ENCODE peak calls at places on chromosomes 7 and 10, in six cellular contexts. B, K, S, P, X and U are unnamed samples.

GRCh38 chr7:7889791-7890568 is 78.6 kb upstream of the GLCCI1 start:
- DNase-seq in B (no peak), K (no peak), S (no peak), P (no peak), X (no peak), U (peak; percentile 9)

GRCh38 chr7:121547341-121548092 is 151.4 kb upstream of the FAM3C start:
- DNase-seq in B (no peak), K (peak; percentile 18), S (peak; percentile 75), P (peak; percentile 86), X (peak; percentile 85), U (peak; percentile 53)

GRCh38 chr10:53161231-53161630 is 388.6 kb upstream of the MBL2 start:
- DNase-seq in B (no peak), K (no peak), S (no peak), P (no peak), X (no peak), U (no peak)

GRCh38 chr10:14588084-14588937 is 186.4 kb downstream of the FAM107B start:
- DNase-seq in B (no peak), K (peak; percentile 35), S (no peak), P (peak; percentile 96), X (peak; percentile 69), U (no peak)

GRCh38 chr7:64610997-64611396 is 48.1 kb upstream of the ZNF680 start:
- DNase-seq in B (no peak), K (no peak), S (no peak), P (no peak), X (no peak), U (no peak)

GRCh38 chr7:67771840-67772605 is 775.4 kb downstream of the TYW1 start:
- DNase-seq in B (no peak), K (no peak), S (no peak), P (no peak), X (peak; percentile 70), U (no peak)

GRCh38 chr10:66322261-66322660 is 603.6 kb upstream of the LRRTM3 start:
- DNase-seq in B (no peak), K (no peak), S (peak; percentile 35), P (no peak), X (no peak), U (no peak)

GRCh38 chr10:80132299-80133139 is at the start of gene PLAC9:
- DNase-seq in B (no peak), K (no peak), S (peak; percentile 60), P (peak; percentile 32), X (no peak), U (no peak)

GRCh38 chr10:102135956-102136526 is 3.2 kb downstream of the PPRC1 start:
- DNase-seq in B (no peak), K (no peak), S (no peak), P (no peak), X (no peak), U (no peak)

GRCh38 chr10:49521062-49521461 is 17.9 kb downstream of the ERCC6 start:
- DNase-seq in B (no peak), K (no peak), S (no peak), P (no peak), X (no peak), U (no peak)

GRCh38 chr7:20793686-20794394 is 7.2 kb upstream of the SP8 start:
- DNase-seq in B (no peak), K (no peak), S (peak; percentile 74), P (no peak), X (no peak), U (no peak)

GRCh38 chr10:7365029-7365750 is 45.6 kb downstream of the SFMBT2 start:
- DNase-seq in B (no peak), K (no peak), S (no peak), P (no peak), X (no peak), U (no peak)

GRCh38 chr10:17229016-17229716 is 1.1 kb downstream of the VIM start:
- DNase-seq in B (peak; percentile 77), K (peak; percentile 59), S (peak; percentile 89), P (peak; percentile 92), X (peak; percentile 59), U (peak; percentile 61)

GRCh38 chr10:130021373-130021950 is 57.4 kb upstream of the EBF3 start:
- DNase-seq in B (no peak), K (peak; percentile 37), S (no peak), P (peak; percentile 49), X (no peak), U (no peak)

GRCh38 chr7:19177269-19177668 is 32.0 kb upstream of the FERD3L start:
- DNase-seq in B (no peak), K (no peak), S (no peak), P (no peak), X (no peak), U (no peak)

GRCh38 chr7:129053938-129054437 is 923 bp downstream of the TNPO3 start:
- DNase-seq in B (no peak), K (peak; percentile 14), S (no peak), P (peak; percentile 45), X (no peak), U (no peak)

GRCh38 chr10:6995846-6996245 is 415.0 kb downstream of the SFMBT2 start:
- DNase-seq in B (no peak), K (no peak), S (no peak), P (no peak), X (no peak), U (no peak)

GRCh38 chr10:89296227-89296648 is 5.6 kb upstream of the IFIT2 start:
- DNase-seq in B (no peak), K (no peak), S (no peak), P (peak; percentile 75), X (peak; percentile 50), U (no peak)

GRCh38 chr10:110615057-110615630 is 29.0 kb upstream of the RBM20 start:
- DNase-seq in B (no peak), K (no peak), S (no peak), P (no peak), X (no peak), U (no peak)

GRCh38 chr7:68792351-68792750 is 805.9 kb upstream of the AUTS2 start:
- DNase-seq in B (no peak), K (no peak), S (no peak), P (no peak), X (no peak), U (no peak)

GRCh38 chr7:134936893-134937520 is 49.3 kb upstream of the AGBL3 start:
- DNase-seq in B (no peak), K (no peak), S (peak; percentile 74), P (no peak), X (no peak), U (no peak)

GRCh38 chr7:116172353-116172752 is 38.0 kb upstream of the TES start:
- DNase-seq in B (no peak), K (no peak), S (no peak), P (peak; percentile 38), X (no peak), U (no peak)

GRCh38 chr7:13981070-13981469 is 8.4 kb downstream of the ETV1 start:
- DNase-seq in B (no peak), K (peak; percentile 56), S (peak; percentile 50), P (peak; percentile 97), X (peak; percentile 52), U (no peak)

GRCh38 chr7:157250605-157251228 is 86.1 kb upstream of the DNAJB6 start:
- DNase-seq in B (no peak), K (no peak), S (peak; percentile 72), P (peak; percentile 83), X (peak; percentile 57), U (peak; percentile 79)

GRCh38 chr7:149670288-149670687 is 103.1 kb downstream of the ZNF467 start:
- DNase-seq in B (no peak), K (no peak), S (no peak), P (peak; percentile 46), X (peak; percentile 80), U (no peak)

GRCh38 chr7:48109848-48110663 is 21.0 kb downstream of the UPP1 start:
- DNase-seq in B (peak; percentile 71), K (peak; percentile 62), S (peak; percentile 70), P (peak; percentile 63), X (peak; percentile 78), U (peak; percentile 28)

GRCh38 chr10:131844546-131845084 is 56.2 kb upstream of the PPP2R2D start:
- DNase-seq in B (no peak), K (no peak), S (no peak), P (no peak), X (no peak), U (no peak)

GRCh38 chr10:42630537-42631134 is 7.7 kb downstream of the ZNF33B start:
- DNase-seq in B (no peak), K (no peak), S (no peak), P (no peak), X (no peak), U (no peak)

GRCh38 chr10:59868974-59869940 is 37.1 kb downstream of the CCDC6 start:
- DNase-seq in B (no peak), K (no peak), S (no peak), P (no peak), X (no peak), U (no peak)

GRCh38 chr7:117281562-117281961 is 41.3 kb downstream of the WNT2 start:
- DNase-seq in B (no peak), K (no peak), S (no peak), P (peak; percentile 31), X (no peak), U (no peak)

GRCh38 chr10:48287417-48288391 is 13.2 kb upstream of the FRMPD2 start:
- DNase-seq in B (no peak), K (no peak), S (no peak), P (no peak), X (peak; percentile 89), U (no peak)

GRCh38 chr7:4871056-4871680 is 9.3 kb upstream of the PAPOLB start:
- DNase-seq in B (no peak), K (no peak), S (no peak), P (peak; percentile 36), X (no peak), U (no peak)

GRCh38 chr10:48254745-48255144 is 19.8 kb downstream of the FRMPD2 start:
- DNase-seq in B (no peak), K (no peak), S (no peak), P (no peak), X (no peak), U (no peak)

GRCh38 chr7:16465469-16466086 is at the start of gene SOSTDC1:
- DNase-seq in B (no peak), K (no peak), S (peak; percentile 54), P (peak; percentile 25), X (no peak), U (no peak)

GRCh38 chr7:98276241-98276761 is 5.2 kb upstream of the BRI3 start:
- DNase-seq in B (no peak), K (no peak), S (no peak), P (no peak), X (no peak), U (no peak)

GRCh38 chr10:15585303-15585715 is 134.4 kb downstream of the ITGA8 start:
- DNase-seq in B (no peak), K (peak; percentile 55), S (peak; percentile 83), P (peak; percentile 60), X (peak; percentile 47), U (peak; percentile 58)

GRCh38 chr10:125005312-125006187 is 63.6 kb downstream of the ZRANB1 start:
- DNase-seq in B (no peak), K (no peak), S (no peak), P (no peak), X (peak; percentile 59), U (no peak)

GRCh38 chr7:155808551-155809331 is 3.5 kb downstream of the SHH start:
- DNase-seq in B (no peak), K (no peak), S (peak; percentile 73), P (no peak), X (no peak), U (no peak)